ENCODE peak calls at places on chromosome X, in ten cellular contexts. One of them, this sample, is unnamed.

GRCh38 chrX:23959781-23960180 is 52.0 kb downstream of the CXorf58 start:
- DNase-seq in posterior cingulate gyrus: no peak
- DNase-seq in neuronal stem cell: no peak
- DNase-seq in fibroblast of mammary gland: no peak
- DNase-seq in GM12865: no peak
- DNase-seq in hippocampal formation: no peak
- DNase-seq in brain microvascular endothelial cell: no peak
- DNase-seq in left lung: no peak
- DNase-seq in stromal cell of bone marrow: no peak
- DNase-seq in aorta: no peak
- DNase-seq in this sample: no peak

GRCh38 chrX:17098516-17099247 is 152.2 kb downstream of the REPS2 start:
- DNase-seq in posterior cingulate gyrus: no peak
- DNase-seq in neuronal stem cell: no peak
- DNase-seq in fibroblast of mammary gland: no peak
- DNase-seq in GM12865: peak
- DNase-seq in hippocampal formation: no peak
- DNase-seq in brain microvascular endothelial cell: no peak
- DNase-seq in left lung: no peak
- DNase-seq in stromal cell of bone marrow: no peak
- DNase-seq in aorta: no peak
- DNase-seq in this sample: no peak

GRCh38 chrX:1435241-1435900 is 17.3 kb downstream of the ASMTL start:
- DNase-seq in posterior cingulate gyrus: peak
- DNase-seq in neuronal stem cell: no peak
- DNase-seq in fibroblast of mammary gland: no peak
- DNase-seq in GM12865: no peak
- DNase-seq in hippocampal formation: no peak
- DNase-seq in brain microvascular endothelial cell: no peak
- DNase-seq in left lung: peak
- DNase-seq in stromal cell of bone marrow: no peak
- DNase-seq in aorta: peak
- DNase-seq in this sample: no peak

GRCh38 chrX:24259544-24260240 is 54.2 kb downstream of the SUPT20HL2 start:
- DNase-seq in posterior cingulate gyrus: no peak
- DNase-seq in neuronal stem cell: no peak
- DNase-seq in fibroblast of mammary gland: peak
- DNase-seq in GM12865: peak
- DNase-seq in hippocampal formation: peak
- DNase-seq in brain microvascular endothelial cell: peak
- DNase-seq in left lung: no peak
- DNase-seq in stromal cell of bone marrow: peak
- DNase-seq in aorta: no peak
- DNase-seq in this sample: peak

GRCh38 chrX:151694661-151695582 is at the start of gene PRRG3:
- DNase-seq in posterior cingulate gyrus: no peak
- DNase-seq in neuronal stem cell: no peak
- DNase-seq in fibroblast of mammary gland: no peak
- DNase-seq in GM12865: no peak
- DNase-seq in hippocampal formation: no peak
- DNase-seq in brain microvascular endothelial cell: no peak
- DNase-seq in left lung: no peak
- DNase-seq in stromal cell of bone marrow: no peak
- DNase-seq in aorta: no peak
- DNase-seq in this sample: no peak

GRCh38 chrX:107849747-107850478 is 24.2 kb downstream of the MID2 start:
- DNase-seq in posterior cingulate gyrus: no peak
- DNase-seq in neuronal stem cell: no peak
- DNase-seq in fibroblast of mammary gland: peak
- DNase-seq in GM12865: no peak
- DNase-seq in hippocampal formation: no peak
- DNase-seq in brain microvascular endothelial cell: no peak
- DNase-seq in left lung: no peak
- DNase-seq in stromal cell of bone marrow: no peak
- DNase-seq in aorta: no peak
- DNase-seq in this sample: peak

GRCh38 chrX:31658360-31658759 is 586.5 kb upstream of the FTHL17 start:
- DNase-seq in posterior cingulate gyrus: no peak
- DNase-seq in neuronal stem cell: no peak
- DNase-seq in fibroblast of mammary gland: peak
- DNase-seq in GM12865: peak
- DNase-seq in hippocampal formation: peak
- DNase-seq in brain microvascular endothelial cell: no peak
- DNase-seq in left lung: no peak
- DNase-seq in stromal cell of bone marrow: peak
- DNase-seq in aorta: no peak
- DNase-seq in this sample: peak

GRCh38 chrX:70054391-70054790 is 4.7 kb upstream of the AWAT2 start:
- DNase-seq in posterior cingulate gyrus: no peak
- DNase-seq in neuronal stem cell: no peak
- DNase-seq in fibroblast of mammary gland: no peak
- DNase-seq in GM12865: no peak
- DNase-seq in hippocampal formation: no peak
- DNase-seq in brain microvascular endothelial cell: no peak
- DNase-seq in left lung: no peak
- DNase-seq in stromal cell of bone marrow: no peak
- DNase-seq in aorta: no peak
- DNase-seq in this sample: no peak

GRCh38 chrX:131025336-131025735 is 32.8 kb upstream of the ARHGAP36 start:
- DNase-seq in posterior cingulate gyrus: no peak
- DNase-seq in neuronal stem cell: no peak
- DNase-seq in fibroblast of mammary gland: no peak
- DNase-seq in GM12865: no peak
- DNase-seq in hippocampal formation: no peak
- DNase-seq in brain microvascular endothelial cell: no peak
- DNase-seq in left lung: no peak
- DNase-seq in stromal cell of bone marrow: no peak
- DNase-seq in aorta: no peak
- DNase-seq in this sample: no peak

GRCh38 chrX:153995504-153995903 is 22.9 kb downstream of the TMEM187 start:
- DNase-seq in posterior cingulate gyrus: no peak
- DNase-seq in neuronal stem cell: no peak
- DNase-seq in fibroblast of mammary gland: no peak
- DNase-seq in GM12865: no peak
- DNase-seq in hippocampal formation: no peak
- DNase-seq in brain microvascular endothelial cell: no peak
- DNase-seq in left lung: no peak
- DNase-seq in stromal cell of bone marrow: no peak
- DNase-seq in aorta: no peak
- DNase-seq in this sample: no peak

GRCh38 chrX:150184487-150184886 is 178.6 kb upstream of the MAMLD1 start:
- DNase-seq in posterior cingulate gyrus: no peak
- DNase-seq in neuronal stem cell: no peak
- DNase-seq in fibroblast of mammary gland: no peak
- DNase-seq in GM12865: no peak
- DNase-seq in hippocampal formation: no peak
- DNase-seq in brain microvascular endothelial cell: peak
- DNase-seq in left lung: no peak
- DNase-seq in stromal cell of bone marrow: no peak
- DNase-seq in aorta: no peak
- DNase-seq in this sample: no peak

GRCh38 chrX:150152036-150152435 is 211.1 kb upstream of the MAMLD1 start:
- DNase-seq in posterior cingulate gyrus: no peak
- DNase-seq in neuronal stem cell: no peak
- DNase-seq in fibroblast of mammary gland: no peak
- DNase-seq in GM12865: no peak
- DNase-seq in hippocampal formation: no peak
- DNase-seq in brain microvascular endothelial cell: no peak
- DNase-seq in left lung: no peak
- DNase-seq in stromal cell of bone marrow: no peak
- DNase-seq in aorta: no peak
- DNase-seq in this sample: no peak

GRCh38 chrX:24720036-24720435 is 26.3 kb downstream of the POLA1 start:
- DNase-seq in posterior cingulate gyrus: no peak
- DNase-seq in neuronal stem cell: no peak
- DNase-seq in fibroblast of mammary gland: peak
- DNase-seq in GM12865: no peak
- DNase-seq in hippocampal formation: no peak
- DNase-seq in brain microvascular endothelial cell: no peak
- DNase-seq in left lung: no peak
- DNase-seq in stromal cell of bone marrow: no peak
- DNase-seq in aorta: no peak
- DNase-seq in this sample: no peak

GRCh38 chrX:111519215-111519614 is 7.8 kb downstream of the SERTM2 start:
- DNase-seq in posterior cingulate gyrus: no peak
- DNase-seq in neuronal stem cell: peak
- DNase-seq in fibroblast of mammary gland: peak
- DNase-seq in GM12865: no peak
- DNase-seq in hippocampal formation: no peak
- DNase-seq in brain microvascular endothelial cell: peak
- DNase-seq in left lung: no peak
- DNase-seq in stromal cell of bone marrow: peak
- DNase-seq in aorta: no peak
- DNase-seq in this sample: no peak

GRCh38 chrX:97119474-97120109 is 235.9 kb downstream of the RPA4 start:
- DNase-seq in posterior cingulate gyrus: no peak
- DNase-seq in neuronal stem cell: no peak
- DNase-seq in fibroblast of mammary gland: no peak
- DNase-seq in GM12865: no peak
- DNase-seq in hippocampal formation: no peak
- DNase-seq in brain microvascular endothelial cell: no peak
- DNase-seq in left lung: no peak
- DNase-seq in stromal cell of bone marrow: no peak
- DNase-seq in aorta: no peak
- DNase-seq in this sample: no peak

GRCh38 chrX:39779952-39780783 is 317.6 kb downstream of the BCOR start:
- DNase-seq in posterior cingulate gyrus: no peak
- DNase-seq in neuronal stem cell: no peak
- DNase-seq in fibroblast of mammary gland: no peak
- DNase-seq in GM12865: no peak
- DNase-seq in hippocampal formation: no peak
- DNase-seq in brain microvascular endothelial cell: no peak
- DNase-seq in left lung: no peak
- DNase-seq in stromal cell of bone marrow: no peak
- DNase-seq in aorta: no peak
- DNase-seq in this sample: no peak

GRCh38 chrX:120446503-120446902 is 22.6 kb downstream of the LAMP2 start:
- DNase-seq in posterior cingulate gyrus: no peak
- DNase-seq in neuronal stem cell: no peak
- DNase-seq in fibroblast of mammary gland: peak
- DNase-seq in GM12865: no peak
- DNase-seq in hippocampal formation: no peak
- DNase-seq in brain microvascular endothelial cell: no peak
- DNase-seq in left lung: no peak
- DNase-seq in stromal cell of bone marrow: peak
- DNase-seq in aorta: no peak
- DNase-seq in this sample: peak

GRCh38 chrX:82541822-82542221 is 966.3 kb upstream of the POU3F4 start:
- DNase-seq in posterior cingulate gyrus: no peak
- DNase-seq in neuronal stem cell: no peak
- DNase-seq in fibroblast of mammary gland: no peak
- DNase-seq in GM12865: no peak
- DNase-seq in hippocampal formation: no peak
- DNase-seq in brain microvascular endothelial cell: no peak
- DNase-seq in left lung: no peak
- DNase-seq in stromal cell of bone marrow: no peak
- DNase-seq in aorta: no peak
- DNase-seq in this sample: no peak

GRCh38 chrX:56788717-56789122 is 59.7 kb downstream of the NBDY start:
- DNase-seq in posterior cingulate gyrus: peak
- DNase-seq in neuronal stem cell: no peak
- DNase-seq in fibroblast of mammary gland: peak
- DNase-seq in GM12865: no peak
- DNase-seq in hippocampal formation: peak
- DNase-seq in brain microvascular endothelial cell: no peak
- DNase-seq in left lung: peak
- DNase-seq in stromal cell of bone marrow: no peak
- DNase-seq in aorta: no peak
- DNase-seq in this sample: no peak

GRCh38 chrX:1358793-1359476 is 22.4 kb downstream of the IL3RA start:
- DNase-seq in posterior cingulate gyrus: peak
- DNase-seq in neuronal stem cell: no peak
- DNase-seq in fibroblast of mammary gland: no peak
- DNase-seq in GM12865: no peak
- DNase-seq in hippocampal formation: no peak
- DNase-seq in brain microvascular endothelial cell: no peak
- DNase-seq in left lung: no peak
- DNase-seq in stromal cell of bone marrow: no peak
- DNase-seq in aorta: no peak
- DNase-seq in this sample: no peak

GRCh38 chrX:40175416-40176255 is 77.9 kb upstream of the BCOR start:
- DNase-seq in posterior cingulate gyrus: peak
- DNase-seq in neuronal stem cell: no peak
- DNase-seq in fibroblast of mammary gland: peak
- DNase-seq in GM12865: peak
- DNase-seq in hippocampal formation: no peak
- DNase-seq in brain microvascular endothelial cell: no peak
- DNase-seq in left lung: peak
- DNase-seq in stromal cell of bone marrow: no peak
- DNase-seq in aorta: peak
- DNase-seq in this sample: peak

GRCh38 chrX:130878350-130879341 is 24.4 kb downstream of the ENOX2 start:
- DNase-seq in posterior cingulate gyrus: no peak
- DNase-seq in neuronal stem cell: no peak
- DNase-seq in fibroblast of mammary gland: peak
- DNase-seq in GM12865: no peak
- DNase-seq in hippocampal formation: no peak
- DNase-seq in brain microvascular endothelial cell: peak
- DNase-seq in left lung: no peak
- DNase-seq in stromal cell of bone marrow: peak
- DNase-seq in aorta: peak
- DNase-seq in this sample: peak

GRCh38 chrX:8868070-8868795 is 67.0 kb upstream of the FAM9A start:
- DNase-seq in posterior cingulate gyrus: no peak
- DNase-seq in neuronal stem cell: no peak
- DNase-seq in fibroblast of mammary gland: peak
- DNase-seq in GM12865: no peak
- DNase-seq in hippocampal formation: no peak
- DNase-seq in brain microvascular endothelial cell: peak
- DNase-seq in left lung: no peak
- DNase-seq in stromal cell of bone marrow: no peak
- DNase-seq in aorta: no peak
- DNase-seq in this sample: peak

GRCh38 chrX:145190801-145191389 is 56.4 kb upstream of the SPANXN1 start:
- DNase-seq in posterior cingulate gyrus: no peak
- DNase-seq in neuronal stem cell: no peak
- DNase-seq in fibroblast of mammary gland: peak
- DNase-seq in GM12865: no peak
- DNase-seq in hippocampal formation: peak
- DNase-seq in brain microvascular endothelial cell: peak
- DNase-seq in left lung: no peak
- DNase-seq in stromal cell of bone marrow: no peak
- DNase-seq in aorta: no peak
- DNase-seq in this sample: no peak

GRCh38 chrX:103376979-103377324 is 614 bp downstream of the BEX3 start:
- DNase-seq in posterior cingulate gyrus: peak
- DNase-seq in neuronal stem cell: no peak
- DNase-seq in fibroblast of mammary gland: no peak
- DNase-seq in GM12865: peak
- DNase-seq in hippocampal formation: no peak
- DNase-seq in brain microvascular endothelial cell: no peak
- DNase-seq in left lung: no peak
- DNase-seq in stromal cell of bone marrow: no peak
- DNase-seq in aorta: no peak
- DNase-seq in this sample: no peak

GRCh38 chrX:39677585-39677984 is 420.2 kb downstream of the BCOR start:
- DNase-seq in posterior cingulate gyrus: no peak
- DNase-seq in neuronal stem cell: no peak
- DNase-seq in fibroblast of mammary gland: no peak
- DNase-seq in GM12865: no peak
- DNase-seq in hippocampal formation: no peak
- DNase-seq in brain microvascular endothelial cell: no peak
- DNase-seq in left lung: no peak
- DNase-seq in stromal cell of bone marrow: no peak
- DNase-seq in aorta: no peak
- DNase-seq in this sample: no peak

GRCh38 chrX:9995855-9996339 is 28.7 kb downstream of the CLDN34 start:
- DNase-seq in posterior cingulate gyrus: peak
- DNase-seq in neuronal stem cell: no peak
- DNase-seq in fibroblast of mammary gland: peak
- DNase-seq in GM12865: peak
- DNase-seq in hippocampal formation: peak
- DNase-seq in brain microvascular endothelial cell: peak
- DNase-seq in left lung: peak
- DNase-seq in stromal cell of bone marrow: peak
- DNase-seq in aorta: peak
- DNase-seq in this sample: peak

GRCh38 chrX:70479197-70479969 is 34.7 kb downstream of the DLG3 start:
- DNase-seq in posterior cingulate gyrus: no peak
- DNase-seq in neuronal stem cell: no peak
- DNase-seq in fibroblast of mammary gland: peak
- DNase-seq in GM12865: no peak
- DNase-seq in hippocampal formation: no peak
- DNase-seq in brain microvascular endothelial cell: peak
- DNase-seq in left lung: no peak
- DNase-seq in stromal cell of bone marrow: peak
- DNase-seq in aorta: no peak
- DNase-seq in this sample: peak

This sample was measured in HCEC 1CT.